ENCODE peak calls at places on chromosomes 16 and 17, in nine cellular contexts. N is A549; S is testis; Q is endodermal cell; M is pancreas; L is thoracic aorta; T is tibial artery; D is PC-3; H is CD8-positive, alpha-beta memory T cell. U is an unnamed sample.

GRCh38 chr17:65173284-65173793 is 36.2 kb downstream of the RGS9 start:
- DNase-seq in N (peak; percentile 39), S (peak; percentile 18), Q (peak; percentile 77), M (peak; percentile 13), L (no peak), T (no peak), D (peak; percentile 78), H (peak; percentile 87), U (peak; percentile 57)

GRCh38 chr17:64507418-64507766 is 615 bp downstream of the CEP95 start:
- DNase-seq in N (peak; percentile 67), S (no peak), Q (no peak), M (peak; percentile 21), L (no peak), T (no peak), D (peak; percentile 79), H (peak; percentile 57), U (no peak)

GRCh38 chr17:56222255-56222654 is 69.0 kb downstream of the ANKFN1 start:
- DNase-seq in N (no peak), S (no peak), Q (no peak), M (no peak), L (no peak), T (no peak), D (no peak), H (no peak), U (no peak)

GRCh38 chr16:80671281-80671849 is 130.6 kb downstream of the DYNLRB2 start:
- DNase-seq in N (no peak), S (no peak), Q (no peak), M (no peak), L (no peak), T (no peak), D (no peak), H (no peak), U (no peak)

GRCh38 chr16:62289230-62289629 is 253.0 kb upstream of the CDH8 start:
- DNase-seq in N (no peak), S (no peak), Q (no peak), M (no peak), L (no peak), T (no peak), D (no peak), H (no peak), U (no peak)

GRCh38 chr17:22703204-22703603 is 1010.9 kb downstream of the KCNJ18 start:
- DNase-seq in N (no peak), S (no peak), Q (no peak), M (no peak), L (no peak), T (no peak), D (no peak), H (no peak), U (no peak)

GRCh38 chr16:23225634-23226033 is 43.1 kb downstream of the SCNN1G start:
- DNase-seq in N (no peak), S (no peak), Q (no peak), M (no peak), L (no peak), T (no peak), D (peak; percentile 66), H (no peak), U (no peak)

GRCh38 chr17:27741361-27741861 is 58.9 kb downstream of the NOS2 start:
- DNase-seq in N (no peak), S (no peak), Q (peak; percentile 38), M (no peak), L (no peak), T (no peak), D (no peak), H (no peak), U (no peak)

GRCh38 chr17:80762076-80762475 is 217.4 kb downstream of the RPTOR start:
- DNase-seq in N (no peak), S (no peak), Q (peak; percentile 42), M (no peak), L (no peak), T (no peak), D (no peak), H (no peak), U (no peak)

GRCh38 chr16:23145608-23146007 is 3.6 kb downstream of the USP31 start:
- DNase-seq in N (no peak), S (no peak), Q (no peak), M (no peak), L (no peak), T (no peak), D (peak; percentile 77), H (no peak), U (no peak)

GRCh38 chr16:180101-180920 is at the start of gene HBQ1:
- DNase-seq in N (peak; percentile 73), S (no peak), Q (peak; percentile 85), M (no peak), L (no peak), T (no peak), D (no peak), H (peak; percentile 51), U (no peak)

GRCh38 chr16:3022208-3022696 is 1.5 kb downstream of the HCFC1R1 start:
- DNase-seq in N (peak; percentile 84), S (peak; percentile 93), Q (peak; percentile 95), M (peak; percentile 90), L (peak; percentile 78), T (peak; percentile 91), D (peak; percentile 89), H (peak; percentile 88), U (peak; percentile 69)

GRCh38 chr16:21033707-21034106 is 116.9 kb downstream of the DNAH3 start:
- DNase-seq in N (no peak), S (no peak), Q (no peak), M (no peak), L (no peak), T (no peak), D (no peak), H (no peak), U (no peak)

GRCh38 chr17:2051388-2052237 is 3.3 kb upstream of the HIC1 start:
- DNase-seq in N (no peak), S (no peak), Q (peak; percentile 64), M (no peak), L (no peak), T (no peak), D (no peak), H (no peak), U (no peak)
- H3K4me3 ChIP-seq in N (peak overlapping the region; percentile 70), S (peak overlapping the region; percentile 59), Q (no peak overlapping the region), M (peak overlapping the region; percentile 85), L (peak overlapping the region; percentile 76), T (peak overlapping the region; percentile 83), D (no peak overlapping the region), H (no peak overlapping the region), U (no peak overlapping the region)

GRCh38 chr17:7497228-7497627 is 13.1 kb downstream of the POLR2A start:
- DNase-seq in N (no peak), S (no peak), Q (no peak), M (no peak), L (no peak), T (no peak), D (no peak), H (no peak), U (no peak)
- H3K9me3 ChIP-seq in N (no peaks in the 10 kb centered on the region), S (no peaks in the 10 kb centered on the region), Q (no peaks in the 10 kb centered on the region), M (no peaks in the 10 kb centered on the region), L (no peaks in the 10 kb centered on the region), T (no peaks in the 10 kb centered on the region), D (no peaks in the 10 kb centered on the region), H (no peaks in the 10 kb centered on the region), U (no peaks in the 10 kb centered on the region)

DNA sequence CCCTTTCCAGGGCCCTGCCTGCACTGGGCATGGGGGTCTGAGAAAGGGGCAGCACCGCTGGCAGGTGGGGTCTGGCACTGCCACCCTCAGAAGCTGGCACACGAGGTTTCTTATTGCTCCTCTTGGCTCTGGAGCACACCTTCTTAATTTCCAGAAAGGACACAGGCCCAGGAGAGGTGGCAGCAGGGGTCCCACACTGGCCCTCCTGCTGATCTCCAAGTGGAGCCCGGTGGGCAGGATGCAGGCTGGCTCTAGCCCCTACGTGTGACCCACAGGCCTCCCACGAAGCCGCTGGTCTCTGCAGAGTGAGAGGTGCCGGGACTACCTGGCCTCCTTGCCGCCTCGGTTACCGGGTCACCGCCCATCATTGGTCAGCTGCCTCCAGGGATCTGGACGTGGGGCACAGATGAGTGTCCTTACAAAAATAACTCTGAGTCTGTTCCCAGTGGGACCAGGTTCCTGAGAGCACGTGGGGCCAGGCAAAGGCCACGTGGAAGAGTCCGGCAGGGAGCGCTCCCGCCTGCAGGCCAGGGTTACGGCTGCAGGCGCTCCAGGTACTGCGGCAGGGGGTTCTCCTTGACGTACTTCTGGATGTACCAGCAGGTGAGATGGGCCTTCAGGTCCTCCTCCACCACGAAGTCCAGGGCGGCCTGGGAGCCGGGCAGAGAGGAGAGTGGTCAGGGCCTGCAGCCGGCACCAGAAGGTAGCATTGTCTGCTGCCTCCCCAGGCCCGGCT is 10.3 kb downstream of the NATD1 start:
- DNase-seq in N (no peak), S (no peak), Q (no peak), M (no peak), L (no peak), T (no peak), D (no peak), H (no peak), U (no peak)
- H3K27ac ChIP-seq in N (no peak overlapping the region), S (no peak overlapping the region), Q (no peak overlapping the region), M (no peak overlapping the region), L (no peak overlapping the region), T (no peak overlapping the region), D (no peak overlapping the region), H (no peak overlapping the region), U (no peak overlapping the region)

DNA sequence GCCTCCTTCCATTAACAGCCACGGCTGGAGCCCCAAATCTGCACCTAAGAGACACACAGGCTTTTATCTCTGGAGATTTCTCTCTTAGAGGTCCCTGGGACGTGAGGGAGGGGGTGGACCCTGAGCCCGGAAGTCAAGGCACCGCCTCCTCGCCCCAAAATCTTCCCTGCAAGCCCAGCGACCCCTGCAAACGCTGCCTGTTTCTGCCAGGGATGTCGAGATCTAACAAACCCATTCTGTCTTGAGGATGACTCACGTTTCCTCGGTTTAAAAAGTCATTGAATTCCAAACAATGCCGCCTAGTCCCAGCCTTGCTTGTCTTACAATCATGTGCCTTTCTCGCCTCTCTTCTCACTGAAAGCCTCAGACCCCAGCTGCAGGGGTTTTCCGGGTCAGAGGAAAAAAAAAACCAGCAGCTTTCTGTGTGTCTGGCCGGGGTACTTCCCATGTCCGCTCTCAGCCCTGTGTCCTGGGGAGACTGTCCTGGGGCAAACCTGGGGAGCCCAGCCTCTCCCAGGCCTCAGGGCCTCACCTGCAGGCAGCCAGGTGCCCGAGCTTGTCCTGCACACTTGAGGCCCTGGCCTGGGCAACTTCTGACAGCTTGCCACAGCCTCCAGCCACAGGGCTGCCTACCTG is 15.4 kb downstream of the ARL2BP start:
- DNase-seq in N (no peak), S (peak; percentile 15), Q (peak; percentile 82), M (peak; percentile 0), L (no peak), T (no peak), D (peak; percentile 65), H (no peak), U (no peak)
- H3K4me3 ChIP-seq in N (no peak overlapping the region), S (no peak overlapping the region), Q (no peak overlapping the region), M (no peak overlapping the region), L (no peak overlapping the region), T (no peak overlapping the region), D (no peak overlapping the region), H (no peak overlapping the region), U (no peak overlapping the region)

U was measured in effector memory CD4-positive, alpha-beta T cell.